ENCODE peak calls at places on chromosomes 13 and 19, in four cellular contexts. Z is HCT116, V is K562, G is SK-N-SH. R is an unnamed sample.
A peak's percentile ranks its signal among the peaks of the same experiment; 100 is the strongest.

GRCh38 chr13:80359459-80360297 is 18.8 kb upstream of the SPRY2 start:
- DNase-seq in V (peak; percentile 30), Z (no peak), G (no peak), R (no peak)

GRCh38 chr19:14090509-14091085 is at the start of gene SAMD1:
- DNase-seq in Z (peak; percentile 76), G (peak; percentile 95), V (peak; percentile 87), R (no peak)

GRCh38 chr13:92187378-92187989 is 789.1 kb downstream of the GPC5 start:
- DNase-seq in G (peak; percentile 64), V (peak; percentile 11), Z (no peak), R (peak; percentile 15)

GRCh38 chr13:78826936-78827335 is 168.0 kb upstream of the OBI1 start:
- DNase-seq in G (no peak), V (no peak), Z (no peak), R (no peak)

GRCh38 chr19:12580180-12580694 is 29.0 kb upstream of the ZNF564 start:
- DNase-seq in G (no peak), V (no peak), Z (peak; percentile 12), R (no peak)

GRCh38 chr13:76884167-76884566 is 2.0 kb downstream of the KCTD12 start:
- DNase-seq in G (no peak), Z (no peak), V (no peak), R (no peak)

GRCh38 chr13:82076421-82076820 is 1735.5 kb upstream of the SPRY2 start:
- DNase-seq in V (no peak), Z (no peak), G (no peak), R (no peak)

GRCh38 chr13:99018418-99019180 is 40.7 kb upstream of the DOCK9 start:
- DNase-seq in Z (no peak), V (no peak), G (no peak), R (no peak)

GRCh38 chr13:78239681-78240080 is 321.1 kb upstream of the EDNRB start:
- DNase-seq in V (no peak), Z (no peak), G (no peak), R (no peak)

GRCh38 chr19:7903244-7904073 is at the start of gene MAP2K7:
- DNase-seq in G (peak; percentile 99), V (peak; percentile 96), Z (peak; percentile 98), R (peak; percentile 95)

GRCh38 chr13:47039106-47039505 is 142.3 kb upstream of the HTR2A start:
- DNase-seq in G (no peak), V (no peak), Z (no peak), R (no peak)

GRCh38 chr13:46622918-46623256 is 69.9 kb downstream of the LRCH1 start:
- DNase-seq in Z (no peak), G (peak; percentile 71), V (no peak), R (no peak)

GRCh38 chr13:53778937-53779336 is 750.3 kb downstream of the OLFM4 start:
- DNase-seq in G (no peak), V (no peak), Z (no peak), R (no peak)

GRCh38 chr13:106197506-106197905 is 338.0 kb downstream of the EFNB2 start:
- DNase-seq in V (no peak), G (no peak), Z (no peak), R (no peak)

GRCh38 chr19:17484520-17485180 is 14.3 kb downstream of the SLC27A1 start:
- DNase-seq in Z (no peak), V (no peak), G (peak; percentile 4), R (no peak)

GRCh38 chr13:32585625-32586021 is 629 bp upstream of the PDS5B start:
- DNase-seq in V (no peak), Z (no peak), G (no peak), R (no peak)

GRCh38 chr13:85333511-85333910 is 465.7 kb downstream of the SLITRK6 start:
- DNase-seq in Z (no peak), V (no peak), G (no peak), R (no peak)
- TF ChIP-seq SIN3A in Z (no peak), V (no peak), G (no peak), R (no peak)

DNA sequence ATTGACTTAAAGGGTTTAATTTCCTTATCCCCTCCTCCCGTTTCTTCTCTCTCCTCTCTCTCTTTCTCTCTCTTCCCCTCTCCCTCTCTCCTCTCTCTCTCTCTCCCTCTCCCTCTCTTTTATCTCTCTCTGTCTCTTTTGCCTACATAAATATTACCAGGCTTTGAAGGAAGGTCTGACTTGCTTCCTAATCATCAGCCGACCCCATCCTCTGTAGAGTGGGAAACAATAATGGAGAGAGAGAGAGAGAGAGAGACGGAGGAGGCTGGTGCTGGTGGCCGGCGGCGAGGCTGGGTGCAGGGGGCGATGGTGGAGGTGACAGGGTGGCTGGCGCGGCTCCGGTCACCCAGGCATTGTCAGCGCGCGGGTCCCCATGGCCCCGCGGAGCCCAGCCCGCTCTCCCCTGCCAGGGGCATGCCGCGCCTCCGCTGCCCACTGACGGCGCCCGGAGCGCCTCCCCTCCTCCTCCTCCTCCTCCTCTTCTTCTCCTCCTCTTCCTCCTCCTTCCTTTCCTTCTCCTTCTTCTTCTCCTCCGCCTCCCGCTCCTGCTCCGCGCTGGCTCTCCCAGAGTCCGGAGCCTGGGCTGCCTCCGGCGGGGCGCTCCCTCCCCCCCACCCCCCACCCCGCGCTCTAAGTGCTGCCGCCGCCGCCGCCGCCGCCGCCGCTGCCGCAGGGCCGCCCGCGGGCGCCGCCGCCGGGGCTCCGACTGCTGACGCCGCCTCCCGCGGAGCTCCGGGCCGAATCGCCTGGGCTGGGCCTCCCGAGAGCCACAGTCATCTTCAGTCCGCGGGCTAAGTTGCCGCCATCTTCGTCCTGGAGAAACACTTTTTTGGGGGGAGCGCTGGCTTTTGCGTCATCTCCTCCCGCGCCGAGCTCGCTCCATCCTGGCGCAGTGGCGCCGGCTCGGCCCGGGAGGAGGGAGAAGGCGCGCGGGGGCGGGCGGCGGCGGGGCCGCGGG is 348.4 kb downstream of the LIG4 start:
- DNase-seq in V (peak; percentile 94), G (peak; percentile 80), Z (no peak), R (no peak)
- TF ChIP-seq REST in V (no peak), G (peak; percentile 19), Z (no peak), R (no peak)

GRCh38 chr19:46288896-46289588 is 7.8 kb upstream of the HIF3A start:
- DNase-seq in Z (no peak), G (no peak), V (no peak), R (no peak)
- H3K27ac ChIP-seq in Z (no peak overlapping the region), G (peak overlapping the region; percentile 96), V (no peak overlapping the region), R (no peak overlapping the region)

GRCh38 chr19:40800339-40800996 is 1.5 kb downstream of the EGLN2 start:
- DNase-seq in G (no peak), Z (no peak), V (no peak), R (no peak)
- TF ChIP-seq SIN3A in G (no peak), Z (no peak), V (no peak), R (no peak)

DNA sequence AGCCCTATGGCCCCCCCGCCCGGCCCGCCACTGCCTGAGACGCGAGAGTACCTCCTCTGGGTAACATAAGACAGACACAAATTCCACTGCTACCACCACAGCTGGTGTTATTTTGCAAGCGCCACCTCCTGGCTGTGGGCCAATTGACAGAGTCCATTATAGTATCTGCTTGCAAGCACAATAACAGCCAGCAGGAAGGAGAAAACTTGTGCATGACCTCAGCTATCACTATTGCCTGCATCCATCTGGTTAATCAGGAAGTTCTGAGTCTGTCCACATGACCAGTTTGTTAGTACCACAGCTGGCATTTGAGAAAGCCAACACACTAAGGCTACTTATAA is 25.3 kb upstream of the OR10H2 start:
- DNase-seq in Z (peak; percentile 16), G (peak; percentile 31), V (no peak), R (no peak)
- TF ChIP-seq REST in Z (no peak), G (no peak), V (no peak), R (no peak)

R was measured in Panc1.